ENCODE peak calls at places on chromosomes 5 and 9, in seven cellular contexts. P, H, I, N, B, Z and Y are unnamed samples.

GRCh38 chr5:110969502-110969901 is 102.0 kb upstream of the TSLP start:
- DNase-seq in H (no peak), I (no peak), P (no peak), N (no peak), B (no peak), Z (no peak), Y (no peak)

GRCh38 chr5:74370168-74370567 is 270.4 kb downstream of the ENC1 start:
- DNase-seq in Z (no peak), N (no peak), H (peak; percentile 69), I (no peak), B (no peak), P (no peak), Y (no peak)

GRCh38 chr5:137155621-137156020 is 343.5 kb downstream of the SPOCK1 start:
- DNase-seq in H (no peak), B (no peak), I (no peak), Z (no peak), P (no peak), N (no peak), Y (no peak)

GRCh38 chr5:65874241-65874640 is 52.1 kb upstream of the ERBIN start:
- DNase-seq in B (no peak), N (no peak), P (no peak), I (no peak), H (no peak), Z (no peak), Y (no peak)

GRCh38 chr5:168851902-168852321 is 272.7 kb upstream of the PANK3 start:
- DNase-seq in I (no peak), H (no peak), P (no peak), B (no peak), N (no peak), Z (no peak), Y (no peak)

GRCh38 chr5:17896605-17897004 is 262.3 kb downstream of the TAF11L14 start:
- DNase-seq in Z (no peak), N (no peak), I (no peak), B (no peak), H (peak; percentile 7), P (no peak), Y (no peak)

GRCh38 chr9:126578029-126578428 is 35.7 kb upstream of the LMX1B start:
- DNase-seq in Z (peak; percentile 36), H (no peak), B (no peak), N (no peak), I (no peak), P (no peak), Y (no peak)

GRCh38 chr5:77640577-77641396 is 2.3 kb upstream of the OTP start:
- DNase-seq in I (no peak), B (no peak), H (no peak), P (no peak), N (no peak), Z (no peak), Y (no peak)

GRCh38 chr9:136567651-136568287 is 21.9 kb upstream of the NOTCH1 start:
- DNase-seq in Z (no peak), N (peak; percentile 64), H (peak; percentile 62), I (no peak), P (peak; percentile 56), B (peak; percentile 71), Y (no peak)

GRCh38 chr5:152472096-152472495 is 67.0 kb upstream of the NMUR2 start:
- DNase-seq in B (no peak), I (no peak), P (no peak), H (no peak), Z (no peak), N (no peak), Y (no peak)

GRCh38 chr5:33806736-33807442 is 84.9 kb downstream of the ADAMTS12 start:
- DNase-seq in H (no peak), P (peak; percentile 2), Z (no peak), I (no peak), N (no peak), B (no peak), Y (no peak)

GRCh38 chr5:122192883-122193496 is 63.6 kb downstream of the ZNF474 start:
- DNase-seq in Z (no peak), B (no peak), I (peak; percentile 38), H (peak; percentile 67), P (peak; percentile 44), N (no peak), Y (no peak)

GRCh38 chr5:14330729-14331128 is 187.6 kb downstream of the TRIO start:
- DNase-seq in Z (no peak), B (no peak), P (no peak), H (no peak), N (no peak), I (no peak), Y (no peak)

GRCh38 chr5:14332746-14333145 is 189.6 kb downstream of the TRIO start:
- DNase-seq in B (no peak), P (no peak), Z (no peak), H (no peak), I (no peak), N (no peak), Y (no peak)

GRCh38 chr5:14331377-14331776 is 188.2 kb downstream of the TRIO start:
- DNase-seq in Z (no peak), I (no peak), P (no peak), B (no peak), H (no peak), N (no peak), Y (no peak)

GRCh38 chr5:14328144-14328543 is 185.0 kb downstream of the TRIO start:
- DNase-seq in Z (no peak), P (no peak), N (no peak), I (no peak), H (no peak), B (no peak), Y (no peak)

DNA sequence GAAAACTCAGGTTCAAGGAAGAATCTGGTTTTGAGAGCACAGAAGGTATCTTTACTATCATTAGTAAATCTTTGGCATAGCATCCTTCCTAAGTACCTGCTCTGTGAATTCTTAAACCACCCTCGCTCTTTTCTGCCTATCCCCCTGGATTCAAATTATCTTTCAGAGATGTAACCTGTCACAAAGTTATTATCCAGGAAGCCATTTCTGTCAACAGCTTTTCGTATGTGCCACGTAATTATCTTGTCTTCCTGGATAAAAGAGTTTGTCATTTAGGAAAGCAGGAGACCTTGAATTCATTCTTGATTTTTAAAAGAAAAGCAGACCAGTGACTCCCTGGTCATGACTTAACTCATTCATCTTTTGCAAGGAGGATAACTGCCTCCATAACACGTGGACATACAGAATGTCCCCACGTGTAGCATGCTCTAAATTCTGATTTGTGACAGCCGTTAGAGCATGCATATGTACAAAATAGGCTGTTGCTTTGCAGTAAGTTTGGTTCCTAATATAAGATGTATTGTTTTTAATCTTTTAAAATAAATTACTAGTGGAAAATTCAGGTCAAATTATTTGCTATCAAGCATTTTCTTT is 189.0 kb downstream of the TRIO start:
- DNase-seq in P (no peak), B (no peak), Z (no peak), H (no peak), I (no peak), N (no peak), Y (no peak)
- H3K4me1 ChIP-seq in P (no peaks in the 10 kb centered on the region), B (no peaks in the 10 kb centered on the region), Z (peaks cover 61% of the 10 kb centered on the region), H (no peaks in the 10 kb centered on the region), I (peaks cover 9% of the 10 kb centered on the region), N (no peaks in the 10 kb centered on the region), Y (no peaks in the 10 kb centered on the region)

GRCh38 chr9:115575147-115575546 is 457.2 kb upstream of the TNC start:
- DNase-seq in P (no peak), B (no peak), I (no peak), Z (no peak), H (no peak), N (no peak), Y (no peak)
- H3K4me3 ChIP-seq in P (no peak overlapping the region), B (no peak overlapping the region), I (no peak overlapping the region), Z (no peak overlapping the region), H (no peak overlapping the region), N (no peak overlapping the region), Y (no peak overlapping the region)

GRCh38 chr9:14480561-14480960 is 166.6 kb upstream of the NFIB start:
- DNase-seq in P (no peak), H (no peak), I (no peak), B (no peak), N (no peak), Z (no peak), Y (no peak)
- TF ChIP-seq POLR2AphosphoS5 in P (no peak), H (no peak), I (no peak), B (no peak), N (no peak), Z (no peak), Y (no peak)

DNA sequence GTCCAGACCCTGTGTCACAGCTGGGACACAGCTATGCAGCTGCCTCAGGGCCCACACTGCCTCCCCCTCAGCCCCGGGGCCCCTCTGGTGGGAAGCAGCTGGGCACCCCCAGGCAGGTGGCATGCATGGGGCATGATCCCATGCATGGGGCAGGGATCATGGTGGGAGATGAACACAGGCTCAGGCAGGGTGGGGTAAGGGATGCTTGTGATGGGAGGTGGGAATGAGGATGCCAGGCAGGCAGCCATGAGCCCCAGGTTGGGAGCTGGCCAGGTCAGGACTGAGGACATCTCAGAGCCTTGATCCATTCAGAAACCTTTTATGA is 19.7 kb downstream of the EEIG1 start:
- DNase-seq in Z (no peak), P (no peak), N (no peak), B (no peak), H (no peak), I (no peak), Y (no peak)
- H3K4me1 ChIP-seq in Z (peaks cover 100% of the 10 kb centered on the region), P (peaks cover 50% of the 10 kb centered on the region), N (peaks cover 70% of the 10 kb centered on the region), B (peaks cover 45% of the 10 kb centered on the region), H (peaks cover 24% of the 10 kb centered on the region), I (peaks cover 86% of the 10 kb centered on the region), Y (peaks cover 86% of the 10 kb centered on the region)